ENCODE peak calls at places on chromosomes 5 and 9, in seven cellular contexts. T, V, O, L, A, W and P are unnamed samples.

GRCh38 chr9:98410185-98410697 is 154.8 kb upstream of the TBC1D2 start:
- DNase-seq in O (peak; percentile 86), W (no peak), L (peak; percentile 19), A (no peak), V (peak; percentile 4), T (peak; percentile 88), P (no peak)

GRCh38 chr9:135523521-135524129 is 2.4 kb downstream of the LCN1 start:
- DNase-seq in L (no peak), A (no peak), V (no peak), O (no peak), T (no peak), W (no peak), P (no peak)

GRCh38 chr5:148455055-148455675 is 71.4 kb downstream of the FBXO38 start:
- DNase-seq in O (peak; percentile 44), L (no peak), T (no peak), W (no peak), V (no peak), A (no peak), P (no peak)

GRCh38 chr9:114592356-114592755 is 4.8 kb downstream of the ATP6V1G1 start:
- DNase-seq in W (no peak), O (peak; percentile 32), T (no peak), A (no peak), L (no peak), V (peak; percentile 70), P (no peak)

GRCh38 chr5:122093415-122093814 is 15.4 kb upstream of the LOX start:
- DNase-seq in O (peak; percentile 92), V (no peak), A (no peak), L (no peak), T (no peak), W (no peak), P (no peak)

GRCh38 chr9:38277601-38278200 is 114.8 kb upstream of the ALDH1B1 start:
- DNase-seq in A (no peak), V (no peak), L (no peak), W (no peak), O (no peak), T (no peak), P (no peak)

GRCh38 chr5:135462304-135462703 is 10.2 kb upstream of the TIFAB start:
- DNase-seq in W (no peak), A (no peak), T (peak; percentile 92), O (peak; percentile 33), V (peak; percentile 85), L (no peak), P (no peak)

GRCh38 chr5:172543484-172544298 is 89.4 kb upstream of the SH3PXD2B start:
- DNase-seq in O (no peak), T (no peak), L (no peak), A (no peak), V (no peak), W (no peak), P (no peak)

GRCh38 chr5:138077064-138077696 is 6.7 kb upstream of the WNT8A start:
- DNase-seq in V (peak; percentile 65), W (no peak), T (peak; percentile 73), O (peak; percentile 47), L (no peak), A (peak; percentile 47), P (no peak)

GRCh38 chr5:122165574-122166021 is 36.3 kb downstream of the ZNF474 start:
- DNase-seq in V (no peak), A (no peak), L (no peak), T (no peak), W (no peak), O (peak; percentile 78), P (no peak)

GRCh38 chr5:181241393-181241975 is 2.2 kb downstream of the RACK1 start:
- DNase-seq in T (peak; percentile 56), O (peak; percentile 77), V (peak; percentile 73), A (no peak), L (no peak), W (no peak), P (no peak)

GRCh38 chr9:30775236-30775635 is 1609.2 kb upstream of the ACO1 start:
- DNase-seq in V (no peak), W (no peak), T (no peak), O (no peak), A (no peak), L (no peak), P (no peak)

GRCh38 chr9:12697719-12698118 is 4.5 kb downstream of the TYRP1 start:
- DNase-seq in A (no peak), W (no peak), T (no peak), O (peak; percentile 35), L (no peak), V (no peak), P (no peak)

GRCh38 chr5:138929571-138929955 is 54.4 kb upstream of the LRRTM2 start:
- DNase-seq in V (no peak), L (no peak), T (no peak), A (no peak), W (no peak), O (no peak), P (no peak)

GRCh38 chr9:126761274-126761673 is 43.6 kb upstream of the ZBTB43 start:
- DNase-seq in T (no peak), W (no peak), L (no peak), V (no peak), A (no peak), O (no peak), P (no peak)

DNA sequence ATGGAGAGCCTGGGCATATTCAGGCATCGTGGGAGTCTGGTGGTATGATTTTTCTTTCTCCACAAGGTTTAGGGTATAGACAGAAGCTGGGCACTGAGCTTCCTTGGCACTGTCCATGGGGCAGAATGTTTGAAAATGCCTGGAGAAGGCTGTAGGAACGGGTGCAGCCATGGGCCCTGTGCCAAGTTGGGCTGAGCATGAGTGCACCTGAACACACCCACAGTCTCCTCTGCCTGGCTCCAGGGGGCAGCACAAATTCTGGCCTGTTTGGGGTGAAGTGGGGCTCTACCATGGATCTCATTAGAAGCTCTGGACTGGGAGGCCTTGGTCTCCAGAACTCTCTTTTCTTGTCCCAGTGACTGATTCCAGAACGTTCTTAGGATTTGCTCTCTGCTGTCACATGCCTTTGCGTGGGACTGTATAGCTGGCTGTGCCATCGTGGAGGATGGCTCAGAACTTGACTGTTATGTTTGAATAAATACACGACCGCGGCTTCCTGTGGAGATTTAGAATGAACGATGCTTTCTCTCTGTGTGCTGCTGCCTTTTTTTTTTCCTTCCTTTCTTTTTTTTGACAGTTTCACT is 229.8 kb downstream of the FANCC start:
- DNase-seq in W (no peak), L (no peak), O (no peak), V (peak; percentile 8), A (no peak), T (no peak), P (peak; percentile 83)
- H3K4me1 ChIP-seq in W (peaks cover 51% of the 10 kb centered on the region), L (peaks cover 93% of the 10 kb centered on the region), O (peaks cover 42% of the 10 kb centered on the region), V (no peaks in the 10 kb centered on the region), A (peaks cover 77% of the 10 kb centered on the region), T (peaks cover 46% of the 10 kb centered on the region), P (peaks cover 25% of the 10 kb centered on the region)

GRCh38 chr5:144598451-144599068 is 427.9 kb downstream of the KCTD16 start:
- DNase-seq in V (no peak), A (no peak), L (no peak), W (no peak), T (no peak), O (no peak), P (peak; percentile 57)
- TF ChIP-seq CTCF in V (no peak), A (no peak), L (no peak), W (no peak), T (no peak), O (no peak), P (no peak)

GRCh38 chr5:78718827-78719226 is 70.3 kb upstream of the LHFPL2 start:
- DNase-seq in V (peak; percentile 28), T (no peak), A (no peak), W (no peak), O (peak; percentile 46), L (no peak), P (no peak)

GRCh38 chr5:78720234-78720985 is 71.8 kb upstream of the LHFPL2 start:
- DNase-seq in W (no peak), L (no peak), A (no peak), O (no peak), V (peak; percentile 59), T (no peak), P (no peak)

GRCh38 chr5:78720997-78721396 is 72.4 kb upstream of the LHFPL2 start:
- DNase-seq in L (no peak), O (no peak), V (peak; percentile 31), A (no peak), T (no peak), W (no peak), P (no peak)

GRCh38 chr5:78718185-78718584 is 69.6 kb upstream of the LHFPL2 start:
- DNase-seq in A (no peak), L (no peak), V (peak; percentile 40), T (no peak), O (no peak), W (no peak), P (no peak)

GRCh38 chr5:78719504-78720233 is 71.1 kb upstream of the LHFPL2 start:
- DNase-seq in O (no peak), A (no peak), T (no peak), V (peak; percentile 48), W (no peak), L (no peak), P (no peak)
- H3K27ac ChIP-seq in O (no peak overlapping the region), A (no peak overlapping the region), T (no peak overlapping the region), V (peak overlapping the region; percentile 99), W (no peak overlapping the region), L (no peak overlapping the region), P (peak overlapping the region; percentile 44)

GRCh38 chr5:16886793-16887345 is 49.2 kb downstream of the MYO10 start:
- DNase-seq in L (no peak), W (no peak), T (no peak), A (no peak), O (no peak), V (no peak), P (no peak)

GRCh38 chr5:16886366-16886736 is 49.7 kb downstream of the MYO10 start:
- DNase-seq in O (peak; percentile 82), W (no peak), A (no peak), L (no peak), V (no peak), T (no peak), P (no peak)

GRCh38 chr5:16884595-16884994 is 51.5 kb downstream of the MYO10 start:
- DNase-seq in O (no peak), W (no peak), T (no peak), V (no peak), A (no peak), L (no peak), P (no peak)

GRCh38 chr5:16883801-16884200 is 52.3 kb downstream of the MYO10 start:
- DNase-seq in V (no peak), A (no peak), L (no peak), O (no peak), T (no peak), W (no peak), P (no peak)

DNA sequence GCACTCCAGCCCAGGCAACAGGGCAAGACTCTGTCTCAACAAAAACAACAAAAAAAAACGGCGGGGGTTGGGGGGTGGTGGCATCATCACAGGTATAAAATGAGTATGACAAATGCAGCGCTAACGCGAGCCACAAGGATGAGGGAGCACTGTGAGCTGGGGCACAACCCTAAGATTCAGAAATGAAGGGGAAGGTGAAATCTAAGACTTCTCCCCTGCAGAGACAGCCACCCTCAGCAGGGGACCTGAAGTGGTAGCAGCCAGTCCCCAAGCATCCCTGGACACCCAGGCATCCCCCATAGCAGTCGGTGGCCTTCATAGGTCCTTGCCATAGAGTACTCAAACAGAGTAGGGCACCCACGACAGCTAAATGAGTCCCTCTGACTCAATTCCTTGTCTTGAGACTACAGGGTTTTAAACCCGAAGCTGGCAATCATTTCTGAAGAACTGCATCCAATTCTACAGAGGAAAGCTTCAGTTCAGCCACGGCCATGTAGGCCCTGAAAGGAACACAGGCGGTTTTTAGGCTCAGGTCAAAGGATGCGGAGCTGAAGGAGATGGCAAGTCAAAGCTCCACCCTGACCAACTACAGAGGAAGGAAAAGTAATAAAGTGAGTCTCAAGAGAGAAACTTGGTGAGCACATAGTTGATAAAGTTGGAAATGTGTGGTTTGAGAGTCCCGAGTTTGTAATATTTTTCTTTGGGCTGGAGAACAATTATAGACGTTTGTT is 50.3 kb downstream of the MYO10 start:
- DNase-seq in A (no peak), W (no peak), V (no peak), O (no peak), T (no peak), L (no peak), P (no peak)
- H3K4me1 ChIP-seq in A (peaks cover 27% of the 10 kb centered on the region), W (no peaks in the 10 kb centered on the region), V (no peaks in the 10 kb centered on the region), O (peaks cover 20% of the 10 kb centered on the region), T (no peaks in the 10 kb centered on the region), L (peaks cover 37% of the 10 kb centered on the region), P (peaks cover 13% of the 10 kb centered on the region)